ENCODE peak calls at places on chromosomes 13 and 19, in seven cellular contexts. V is GM23338, R is mesendoderm, L is SK-N-SH, W is PC-9, F is neuronal stem cell, S is OCI-LY7. A is an unnamed sample.

GRCh38 chr13:82878536-82878935 is 1003.7 kb downstream of the SLITRK1 start:
- DNase-seq in V (no peak), F (no peak), W (no peak), R (no peak), S (no peak), L (no peak), A (peak)

GRCh38 chr13:72798817-72799216 is 16.9 kb downstream of the PIBF1 start:
- DNase-seq in L (no peak), R (no peak), V (no peak), F (no peak), S (no peak), W (no peak), A (no peak)

GRCh38 chr13:93226623-93227279 is at the start of gene GPC6:
- DNase-seq in S (no peak), W (peak), L (peak), F (peak), V (peak), R (peak), A (peak)

GRCh38 chr19:21668072-21668471 is 99.3 kb downstream of the ZNF100 start:
- DNase-seq in V (no peak), R (no peak), S (no peak), L (no peak), F (no peak), W (no peak), A (no peak)

GRCh38 chr19:58352760-58353671 is at the start of gene A1BG:
- DNase-seq in R (no peak), L (no peak), V (no peak), F (no peak), S (no peak), W (no peak), A (no peak)

GRCh38 chr19:47663911-47664771 is 49.1 kb upstream of the EHD2 start:
- DNase-seq in L (no peak), F (no peak), R (peak), S (no peak), V (no peak), W (peak), A (peak)

GRCh38 chr13:25329706-25330105 is 28.3 kb downstream of the NUP58 start:
- DNase-seq in F (no peak), V (no peak), R (peak), S (no peak), L (no peak), W (peak), A (peak)

GRCh38 chr19:49601482-49602038 is 10.6 kb downstream of the PRR12 start:
- DNase-seq in V (no peak), S (no peak), W (no peak), L (no peak), F (no peak), R (no peak), A (no peak)

GRCh38 chr13:95254341-95254740 is 46.9 kb downstream of the ABCC4 start:
- DNase-seq in W (peak), R (peak), S (no peak), L (no peak), V (no peak), F (no peak), A (peak)

GRCh38 chr19:55486971-55487883 is 1.0 kb upstream of the SSC5D start:
- DNase-seq in F (no peak), S (no peak), V (no peak), L (peak), W (peak), R (peak), A (peak)

GRCh38 chr13:46334423-46334822 is 52.6 kb downstream of the RUBCNL start:
- DNase-seq in W (no peak), V (no peak), S (no peak), L (no peak), R (no peak), F (no peak), A (no peak)
- H3K4me2 ChIP-seq in W (no peak), V (no peak), S (peak), L (no peak), R (no peak), F (no peak), A (no peak)

GRCh38 chr13:41004875-41005693 is 14.0 kb downstream of the ELF1 start:
- DNase-seq in F (no peak), S (peak), W (no peak), L (no peak), V (no peak), R (no peak), A (peak)
- H3K4me3 ChIP-seq in F (no peak), S (peak), W (no peak), L (no peak), V (no peak), R (no peak), A (no peak)

GRCh38 chr19:5994407-5995165 is 16.6 kb upstream of the RANBP3 start:
- DNase-seq in L (no peak), R (no peak), W (no peak), F (no peak), V (no peak), S (no peak), A (no peak)
- H3K4me2 ChIP-seq in L (no peak), R (no peak), W (no peak), F (no peak), V (no peak), S (no peak), A (no peak)

GRCh38 chr19:36972594-36972993 is 56.5 kb downstream of the ZNF568 start:
- DNase-seq in L (no peak), W (no peak), R (peak), S (no peak), F (no peak), V (peak), A (no peak)

GRCh38 chr19:36973021-36973843 is 57.1 kb downstream of the ZNF568 start:
- DNase-seq in S (no peak), V (peak), L (peak), R (peak), F (peak), W (no peak), A (no peak)

DNA sequence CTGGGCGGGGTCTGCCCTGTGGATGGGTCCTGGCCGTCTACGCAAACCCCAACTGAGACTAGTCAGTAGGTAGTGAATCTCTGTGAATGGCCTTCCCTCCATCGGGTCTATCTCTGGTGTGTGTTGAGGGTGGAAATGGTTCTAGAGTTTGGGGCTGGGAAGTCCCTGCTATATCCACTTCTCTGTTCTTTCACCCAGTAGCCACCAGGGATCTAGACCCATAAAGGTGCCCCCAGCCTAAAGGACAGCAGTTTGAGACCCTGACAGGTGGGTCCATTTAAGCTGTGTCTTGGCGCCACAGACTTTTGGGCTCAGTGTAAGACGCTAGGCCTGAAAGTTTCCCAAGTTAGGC is 57.7 kb downstream of the ZNF568 start:
- DNase-seq in S (no peak), F (no peak), R (peak), W (no peak), L (no peak), V (no peak), A (no peak)
- H3K4me3 ChIP-seq in S (no peak), F (peak), R (peak), W (no peak), L (peak), V (peak), A (no peak)

DNA sequence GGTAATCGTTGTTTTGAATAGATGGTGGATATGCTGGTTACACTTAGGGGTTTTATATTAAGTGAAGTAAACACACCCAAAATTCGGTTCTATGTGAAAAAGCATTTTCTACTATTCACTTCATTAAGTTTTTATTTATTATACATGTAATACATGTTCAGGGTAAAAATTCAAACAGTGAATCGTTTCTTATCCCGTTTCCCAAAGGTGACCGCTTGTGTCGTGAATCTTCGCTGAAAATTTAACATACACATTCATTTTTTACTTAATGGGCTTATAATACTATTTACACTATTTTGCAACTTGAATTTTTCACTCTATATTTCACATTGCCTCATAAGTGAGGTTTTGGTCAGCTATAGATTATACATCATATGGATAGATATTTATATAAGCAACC is 24.5 kb downstream of the IPO5 start:
- DNase-seq in F (no peak), R (no peak), L (no peak), S (no peak), V (no peak), W (no peak), A (no peak)
- H3K4me2 ChIP-seq in F (peak), R (peak), L (peak), S (peak), V (peak), W (peak), A (peak)

GRCh38 chr19:28351761-28352160 is 861.2 kb downstream of the UQCRFS1 start:
- DNase-seq in L (no peak), W (no peak), R (no peak), F (no peak), S (no peak), V (no peak), A (no peak)
- H3K4me3 ChIP-seq in L (no peak), W (no peak), R (no peak), F (no peak), S (no peak), V (no peak), A (no peak)

DNA sequence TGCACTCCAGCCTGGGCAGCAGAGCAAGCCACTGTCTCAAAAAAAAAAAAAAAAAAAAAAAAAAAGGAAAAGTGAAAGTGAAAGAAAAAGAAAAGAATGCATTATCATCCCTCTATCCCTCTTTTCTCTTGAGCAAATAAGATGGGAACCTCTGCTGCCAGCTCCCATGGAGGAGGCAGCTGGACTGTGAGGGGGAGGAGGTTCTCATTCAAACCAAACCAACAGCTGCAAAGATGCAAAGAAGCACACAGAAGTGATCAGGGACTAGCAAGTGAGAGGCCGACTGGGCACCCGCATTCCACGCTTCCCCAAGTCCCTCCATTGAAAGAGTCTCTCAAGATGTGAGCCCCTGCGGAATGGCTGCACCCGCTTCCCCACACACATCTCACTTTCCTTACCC is 63.5 kb downstream of the TSHZ3 start:
- DNase-seq in S (no peak), L (no peak), R (no peak), W (no peak), F (no peak), V (no peak), A (no peak)
- H3K4me2 ChIP-seq in S (no peak), L (peak), R (no peak), W (peak), F (no peak), V (no peak), A (no peak)

GRCh38 chr13:38321654-38322053 is 28.0 kb upstream of the UFM1 start:
- DNase-seq in R (no peak), V (no peak), F (no peak), S (no peak), L (no peak), W (no peak), A (no peak)
- H3K4me3 ChIP-seq in R (no peak), V (no peak), F (no peak), S (no peak), L (no peak), W (no peak), A (no peak)